ENCODE peak calls at places on chromosomes 4 and X, in four cellular contexts. Y is H1, O is HepG2, F is GM12878. E is an unnamed sample.

GRCh38 chr4:150867148-150867547 is 147.9 kb downstream of the LRBA start:
- DNase-seq in Y (no peak), O (peak; percentile 76), F (peak; percentile 41), E (peak; percentile 54)

GRCh38 chr4:107719211-107719926 is 665 bp downstream of the PAPSS1 start:
- DNase-seq in O (peak; percentile 77), Y (no peak), F (no peak), E (no peak)

GRCh38 chr4:184647391-184648101 is 1.7 kb downstream of the CASP3 start:
- DNase-seq in F (no peak), Y (no peak), O (no peak), E (no peak)

GRCh38 chr4:845233-845835 is 19.4 kb upstream of the CPLX1 start:
- DNase-seq in Y (no peak), O (no peak), F (no peak), E (no peak)

GRCh38 chr4:176547005-176547404 is 227.2 kb downstream of the SPCS3 start:
- DNase-seq in F (no peak), O (no peak), Y (no peak), E (no peak)

GRCh38 chr4:185738038-185738552 is 73.9 kb downstream of the SORBS2 start:
- DNase-seq in O (no peak), Y (no peak), F (no peak), E (no peak)

GRCh38 chr4:127875791-127876190 is 4.9 kb upstream of the PLK4 start:
- DNase-seq in Y (no peak), F (no peak), O (no peak), E (no peak)

GRCh38 chrX:84144281-84144680 is 43.7 kb downstream of the RPS6KA6 start:
- DNase-seq in Y (no peak), F (no peak), O (no peak), E (no peak)

GRCh38 chrX:79366556-79366887 is 612 bp downstream of the ITM2A start:
- DNase-seq in O (no peak), F (no peak), Y (no peak), E (no peak)

GRCh38 chr4:7103599-7104365 is 35.9 kb upstream of the GRPEL1 start:
- DNase-seq in F (no peak), Y (no peak), O (peak; percentile 86), E (no peak)

GRCh38 chrX:155086202-155086840 is 15.0 kb downstream of the BRCC3 start:
- DNase-seq in Y (peak; percentile 63), O (peak; percentile 21), F (no peak), E (peak; percentile 53)

GRCh38 chrX:11954196-11954595 is 184.1 kb upstream of the FRMPD4 start:
- DNase-seq in Y (no peak), F (no peak), O (no peak), E (no peak)

GRCh38 chrX:53186363-53186762 is 38.6 kb downstream of the KDM5C start:
- DNase-seq in Y (no peak), O (no peak), F (no peak), E (no peak)

GRCh38 chr4:164771088-164771487 is 17.2 kb downstream of the SMIM31 start:
- DNase-seq in F (no peak), O (no peak), Y (no peak), E (no peak)

GRCh38 chr4:84971319-84971932 is 4.9 kb upstream of the WDFY3 start:
- DNase-seq in O (peak; percentile 53), F (no peak), Y (no peak), E (peak; percentile 22)

GRCh38 chr4:7428261-7429068 is 6.3 kb downstream of the PSAPL1 start:
- DNase-seq in Y (peak; percentile 53), O (no peak), F (no peak), E (no peak)

GRCh38 chr4:38310446-38311043 is 350.3 kb downstream of the PTTG2 start:
- DNase-seq in O (no peak), Y (no peak), F (peak; percentile 97), E (no peak)

GRCh38 chr4:74284074-74284473 is 24.2 kb upstream of the EPGN start:
- DNase-seq in Y (no peak), F (no peak), O (no peak), E (no peak)

GRCh38 chrX:124242160-124242559 is 90.3 kb upstream of the TEX13D start:
- DNase-seq in O (no peak), Y (no peak), F (no peak), E (no peak)

GRCh38 chr4:88893961-88894360 is 163.0 kb downstream of the FAM13A start:
- DNase-seq in O (no peak), F (no peak), Y (no peak), E (no peak)

GRCh38 chr4:40349561-40350198 is 14.5 kb downstream of the CHRNA9 start:
- DNase-seq in F (no peak), Y (no peak), O (no peak), E (no peak)

GRCh38 chr4:175891863-175892262 is 79.8 kb upstream of the GPM6A start:
- DNase-seq in F (no peak), O (peak; percentile 3), Y (no peak), E (no peak)

GRCh38 chrX:40100141-40100536 is 2.4 kb upstream of the BCOR start:
- DNase-seq in O (no peak), Y (no peak), F (no peak), E (no peak)

GRCh38 chrX:47321386-47321785 is 49.0 kb upstream of the ZNF157 start:
- DNase-seq in O (no peak), Y (peak; percentile 84), F (no peak), E (peak; percentile 52)

GRCh38 chr4:92359481-92359880 is 55.7 kb downstream of the GRID2 start:
- DNase-seq in Y (no peak), O (no peak), F (no peak), E (no peak)

GRCh38 chr4:75251547-75251946 is 262.7 kb downstream of the RCHY1 start:
- DNase-seq in Y (no peak), F (peak; percentile 37), O (no peak), E (no peak)

GRCh38 chr4:147683717-147684700 is at the start of gene PRMT9:
- DNase-seq in O (peak; percentile 81), F (peak; percentile 74), Y (peak; percentile 93), E (peak; percentile 94)

GRCh38 chr4:184968784-184969201 is 49.5 kb upstream of the HELT start:
- DNase-seq in O (no peak), Y (no peak), F (no peak), E (no peak)

GRCh38 chr4:43296946-43297528 is 404.5 kb downstream of the GRXCR1 start:
- DNase-seq in Y (no peak), O (no peak), F (no peak), E (no peak)

GRCh38 chr4:69239777-69240176 is 25.2 kb upstream of the UGT2B11 start:
- DNase-seq in O (peak; percentile 49), Y (no peak), F (no peak), E (no peak)

GRCh38 chrX:152480269-152481212 is 29.4 kb upstream of the GABRA3 start:
- DNase-seq in F (no peak), O (no peak), Y (peak; percentile 41), E (no peak)

GRCh38 chrX:129957241-129958099 is 25.0 kb upstream of the BCORL1 start:
- DNase-seq in Y (no peak), F (peak; percentile 34), O (no peak), E (peak; percentile 89)

GRCh38 chr4:107760281-107760947 is 40.4 kb upstream of the PAPSS1 start:
- DNase-seq in Y (no peak), F (no peak), O (peak; percentile 23), E (no peak)

GRCh38 chr4:145951931-145952330 is 13.3 kb upstream of the ZNF827 start:
- DNase-seq in O (no peak), Y (no peak), F (no peak), E (no peak)

GRCh38 chr4:145957307-145957706 is 18.7 kb upstream of the ZNF827 start:
- DNase-seq in O (no peak), Y (no peak), F (no peak), E (no peak)

GRCh38 chr4:145960012-145960411 is 21.4 kb upstream of the ZNF827 start:
- DNase-seq in O (no peak), Y (no peak), F (no peak), E (no peak)

GRCh38 chr4:145954924-145955339 is 16.3 kb upstream of the ZNF827 start:
- DNase-seq in O (no peak), Y (no peak), F (no peak), E (peak; percentile 69)

DNA sequence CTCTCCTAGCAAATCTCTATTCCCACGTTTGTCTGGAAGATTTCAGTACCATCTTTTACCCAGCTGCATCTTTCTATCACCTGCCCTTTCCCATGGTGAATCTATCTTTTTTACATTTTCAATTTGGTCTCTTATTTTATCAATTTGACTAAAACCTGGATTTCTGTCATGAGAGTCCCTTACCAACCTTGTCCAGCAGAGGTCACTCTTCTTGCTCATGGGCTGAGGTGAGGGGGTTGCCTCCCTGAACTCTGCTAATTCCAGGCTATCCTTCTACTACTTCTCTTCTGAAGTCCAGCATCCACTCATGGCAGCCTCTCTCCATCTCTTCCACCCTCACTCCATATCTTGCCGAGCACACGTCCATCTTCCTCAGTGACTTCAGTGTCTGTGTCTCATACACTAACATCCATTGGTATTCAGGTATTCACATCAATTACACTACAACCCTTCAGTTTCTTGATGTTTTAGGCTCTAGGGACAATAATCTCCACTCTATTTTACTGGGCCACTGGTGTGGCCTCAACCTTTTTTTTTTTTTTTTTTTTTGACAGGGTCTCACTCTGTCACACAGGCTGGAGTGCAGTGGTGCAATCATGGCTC is 17.8 kb upstream of the ZNF827 start:
- DNase-seq in F (no peak), O (peak; percentile 40), Y (peak; percentile 68), E (peak; percentile 64)
- TF ChIP-seq HDAC6 in F (no peak), O (no peak), Y (no peak), E (no peak)

GRCh38 chr4:156865391-156865790 is 106.2 kb downstream of the PDGFC start:
- DNase-seq in O (no peak), Y (no peak), F (no peak), E (no peak)
- TF ChIP-seq SRF in O (no peak), Y (no peak), F (no peak), E (no peak)

GRCh38 chrX:42755820-42756219 is 22.1 kb downstream of the PPP1R2C start:
- DNase-seq in Y (no peak), O (no peak), F (no peak), E (no peak)
- TF ChIP-seq RAD21 in Y (no peak), O (no peak), F (no peak), E (no peak)

DNA sequence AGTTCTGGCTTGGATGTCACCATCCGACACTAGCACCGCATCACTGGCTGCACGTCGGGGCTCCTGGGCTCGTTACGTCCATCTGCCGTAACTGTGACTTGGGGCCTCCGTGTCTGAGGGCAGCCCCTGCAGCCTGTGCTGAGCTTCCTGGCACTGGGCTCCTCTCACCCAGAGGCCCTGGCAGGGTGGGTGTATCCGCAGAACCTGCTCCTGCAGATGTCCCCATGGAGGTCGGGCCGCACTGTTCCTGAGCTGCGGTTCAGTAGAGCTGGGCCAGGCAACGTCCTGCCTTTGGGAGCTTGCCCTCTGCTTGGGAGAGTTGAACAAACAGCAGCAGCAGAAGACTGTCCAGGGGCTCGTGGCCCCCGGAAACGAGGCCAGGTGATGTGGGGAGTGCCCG is 71.4 kb downstream of the RGS12 start:
- DNase-seq in O (no peak), Y (peak; percentile 42), F (no peak), E (no peak)
- TF ChIP-seq HDAC6 in O (no peak), Y (no peak), F (no peak), E (no peak)

E was measured in K562.